ENCODE peak calls at places on chromosomes 2 and 18, in seven cellular contexts. J, W, T, E, N, Q and U are unnamed samples.

GRCh38 chr2:43482974-43483373 is 112.9 kb downstream of the THADA start:
- DNase-seq in N (no peak), E (peak; percentile 75), W (no peak), Q (no peak), T (no peak), J (no peak), U (no peak)

GRCh38 chr18:62788891-62789290 is 73.5 kb downstream of the PHLPP1 start:
- DNase-seq in Q (no peak), W (no peak), E (no peak), T (no peak), N (no peak), J (no peak), U (no peak)

GRCh38 chr2:37637122-37637875 is 34.1 kb downstream of the CDC42EP3 start:
- DNase-seq in E (no peak), J (no peak), Q (no peak), N (no peak), W (no peak), T (no peak), U (no peak)

GRCh38 chr2:230153390-230153976 is 66.3 kb downstream of the SP110 start:
- DNase-seq in E (no peak), J (no peak), N (peak; percentile 13), W (no peak), Q (no peak), T (no peak), U (no peak)

GRCh38 chr2:231099918-231100317 is 24.9 kb downstream of the HTR2B start:
- DNase-seq in W (no peak), E (no peak), T (no peak), Q (no peak), J (peak; percentile 38), N (peak; percentile 41), U (no peak)

GRCh38 chr2:182048621-182049020 is 63.0 kb downstream of the PPP1R1C start:
- DNase-seq in Q (no peak), J (no peak), W (no peak), T (no peak), E (no peak), N (no peak), U (no peak)

GRCh38 chr18:74774486-74774885 is 176.8 kb downstream of the ZNF407 start:
- DNase-seq in E (no peak), W (no peak), T (no peak), J (no peak), N (no peak), Q (no peak), U (no peak)

GRCh38 chr2:202064881-202065230 is 8.2 kb upstream of the KIAA2012 start:
- DNase-seq in T (no peak), J (no peak), N (no peak), E (no peak), Q (no peak), W (no peak), U (no peak)

GRCh38 chr2:158034198-158034831 is 67.4 kb upstream of the UPP2 start:
- DNase-seq in J (peak; percentile 67), W (peak; percentile 47), N (peak; percentile 82), Q (no peak), T (no peak), E (peak; percentile 69), U (peak; percentile 70)